ENCODE peak calls at places on chromosomes 5 and 9, in ten cellular contexts. L is GM18507; W is stimulated activated CD8-positive, alpha-beta memory T cell treated with anti-CD3 and anti-CD28 coated beads, Interleukin-2, amount 100 ng/mL, for 48 hours; S is M059J; F is sigmoid colon; M is hippocampal formation; Z is NCI-H2029; P is mesenchymal stem cell; C is activated CD4-positive, alpha-beta T cell treated with anti-CD3 and anti-CD28 coated beads, Interleukin-2, amount 50 U/mL, for 4 hours; Y is CD8-positive, alpha-beta T cell. J is an unnamed sample.

GRCh38 chr9:880725-881124 is 39.2 kb downstream of the DMRT1 start:
- DNase-seq in L (no peak), W (no peak), S (no peak), F (no peak), M (no peak), Z (no peak), P (no peak), C (no peak), Y (no peak), J (no peak)

GRCh38 chr9:91905237-91905650 is 44.8 kb downstream of the ROR2 start:
- DNase-seq in L (no peak), W (no peak), S (no peak), F (no peak), M (no peak), Z (no peak), P (no peak), C (no peak), Y (no peak), J (no peak)

GRCh38 chr5:160363661-160364060 is 6.8 kb downstream of the C1QTNF2 start:
- DNase-seq in L (no peak), W (no peak), S (no peak), F (no peak), M (no peak), Z (no peak), P (no peak), C (no peak), Y (no peak), J (no peak)

GRCh38 chr9:68733021-68733405 is 28.0 kb downstream of the PIP5K1B start:
- DNase-seq in L (no peak), W (no peak), S (no peak), F (no peak), M (no peak), Z (no peak), P (no peak), C (no peak), Y (no peak), J (no peak)

GRCh38 chr5:398475-399295 is 44.3 kb upstream of the EXOC3 start:
- DNase-seq in L (no peak), W (no peak), S (no peak), F (peak), M (no peak), Z (no peak), P (no peak), C (no peak), Y (no peak), J (no peak)

GRCh38 chr5:156475831-156476551 is 149.0 kb downstream of the SGCD start:
- DNase-seq in L (no peak), W (no peak), S (peak), F (peak), M (peak), Z (no peak), P (peak), C (no peak), Y (no peak), J (no peak)

GRCh38 chr5:76586531-76586930 is 36.7 kb downstream of the F2RL2 start:
- DNase-seq in L (no peak), W (no peak), S (no peak), F (no peak), M (no peak), Z (no peak), P (no peak), C (no peak), Y (no peak), J (no peak)

GRCh38 chr5:111691914-111692313 is 65.1 kb downstream of the NREP start:
- DNase-seq in L (no peak), W (no peak), S (no peak), F (no peak), M (no peak), Z (no peak), P (no peak), C (no peak), Y (no peak), J (no peak)

GRCh38 chr9:68905129-68905528 is 108.8 kb downstream of the PRKACG start:
- DNase-seq in L (no peak), W (no peak), S (no peak), F (no peak), M (no peak), Z (no peak), P (no peak), C (no peak), Y (no peak), J (no peak)

GRCh38 chr5:3451961-3452360 is 143.7 kb upstream of the IRX1 start:
- DNase-seq in L (no peak), W (no peak), S (no peak), F (no peak), M (no peak), Z (no peak), P (no peak), C (no peak), Y (no peak), J (no peak)

GRCh38 chr9:127637322-127637847 is 25.3 kb downstream of the STXBP1 start:
- DNase-seq in L (no peak), W (no peak), S (peak), F (no peak), M (no peak), Z (peak), P (peak), C (no peak), Y (no peak), J (no peak)

GRCh38 chr5:169711826-169712225 is 74.8 kb downstream of the DOCK2 start:
- DNase-seq in L (no peak), W (no peak), S (no peak), F (no peak), M (no peak), Z (no peak), P (no peak), C (no peak), Y (no peak), J (no peak)

GRCh38 chr5:154189256-154189818 is 1.2 kb upstream of the GALNT10 start:
- DNase-seq in L (no peak), W (no peak), S (peak), F (peak), M (no peak), Z (no peak), P (peak), C (no peak), Y (no peak), J (no peak)

GRCh38 chr9:100472725-100473261 is at the start of gene TMEFF1:
- DNase-seq in L (no peak), W (no peak), S (peak), F (no peak), M (peak), Z (no peak), P (peak), C (peak), Y (peak), J (peak)

GRCh38 chr9:134485653-134486052 is 155.9 kb upstream of the COL5A1 start:
- DNase-seq in L (no peak), W (no peak), S (no peak), F (peak), M (no peak), Z (no peak), P (no peak), C (no peak), Y (no peak), J (no peak)

GRCh38 chr5:27315541-27316282 is 277.3 kb upstream of the CDH9 start:
- DNase-seq in L (no peak), W (no peak), S (peak), F (no peak), M (no peak), Z (no peak), P (peak), C (no peak), Y (no peak), J (no peak)

GRCh38 chr9:89350988-89351557 is 32.8 kb downstream of the SECISBP2 start:
- DNase-seq in L (no peak), W (no peak), S (no peak), F (no peak), M (no peak), Z (peak), P (no peak), C (no peak), Y (no peak), J (no peak)

GRCh38 chr5:139543423-139543991 is 17.6 kb upstream of the UBE2D2 start:
- DNase-seq in L (peak), W (peak), S (peak), F (peak), M (peak), Z (no peak), P (peak), C (peak), Y (peak), J (peak)

GRCh38 chr5:151745071-151745705 is 13.2 kb downstream of the ATOX1 start:
- DNase-seq in L (no peak), W (no peak), S (peak), F (peak), M (peak), Z (no peak), P (peak), C (no peak), Y (peak), J (no peak)

GRCh38 chr9:89021154-89021803 is 30.0 kb downstream of the S1PR3 start:
- DNase-seq in L (no peak), W (no peak), S (peak), F (no peak), M (no peak), Z (no peak), P (peak), C (no peak), Y (no peak), J (no peak)

GRCh38 chr5:125372694-125373621 is 626.5 kb upstream of the ZNF608 start:
- DNase-seq in L (no peak), W (no peak), S (peak), F (no peak), M (peak), Z (peak), P (peak), C (no peak), Y (no peak), J (no peak)

GRCh38 chr5:150154618-150155134 is 969 bp downstream of the PDGFRB start:
- DNase-seq in L (no peak), W (no peak), S (peak), F (no peak), M (no peak), Z (no peak), P (no peak), C (no peak), Y (no peak), J (no peak)

GRCh38 chr9:116589392-116590354 is 97.4 kb upstream of the TRIM32 start:
- DNase-seq in L (peak), W (no peak), S (peak), F (no peak), M (no peak), Z (no peak), P (peak), C (no peak), Y (no peak), J (no peak)

GRCh38 chr5:110536120-110537115 is 190.1 kb downstream of the TMEM232 start:
- DNase-seq in L (no peak), W (no peak), S (no peak), F (no peak), M (peak), Z (no peak), P (peak), C (no peak), Y (no peak), J (no peak)

GRCh38 chr5:145375521-145375920 is 459.6 kb downstream of the PRELID2 start:
- DNase-seq in L (no peak), W (no peak), S (no peak), F (no peak), M (no peak), Z (no peak), P (no peak), C (no peak), Y (no peak), J (no peak)

GRCh38 chr5:17118631-17119030 is 98.8 kb upstream of the BASP1 start:
- DNase-seq in L (no peak), W (no peak), S (peak), F (peak), M (peak), Z (no peak), P (peak), C (no peak), Y (no peak), J (no peak)

J was measured in GM12892.